ENCODE peak calls at places on chromosomes 3 and 15, in ten cellular contexts. T, B, X, G, K, J, D, A, Z and E are unnamed samples.

GRCh38 chr15:57340673-57341259 is 35.5 kb upstream of the CGNL1 start:
- DNase-seq in A (peak), D (peak), G (peak), B (peak), J (no peak), Z (peak), T (peak), X (no peak), K (peak), E (peak)

GRCh38 chr3:24135280-24135679 is 190.2 kb downstream of the NR1D2 start:
- DNase-seq in X (no peak), J (no peak), A (no peak), D (no peak), B (no peak), Z (no peak), G (no peak), K (no peak), T (no peak), E (no peak)

GRCh38 chr3:158735296-158736033 is 3.2 kb upstream of the RARRES1 start:
- DNase-seq in T (no peak), Z (no peak), K (no peak), B (no peak), J (no peak), A (no peak), G (no peak), X (no peak), D (no peak), E (no peak)

GRCh38 chr15:34341922-34342736 is 807 bp downstream of the NOP10 start:
- DNase-seq in D (no peak), A (no peak), T (no peak), J (no peak), Z (no peak), G (peak), X (no peak), B (no peak), K (no peak), E (no peak)

GRCh38 chr3:150547045-150547753 is 612 bp downstream of the EIF2A start:
- DNase-seq in X (no peak), T (no peak), B (peak), A (no peak), K (no peak), J (no peak), Z (peak), G (no peak), D (no peak), E (no peak)

GRCh38 chr3:183131735-183132134 is 30.8 kb downstream of the LAMP3 start:
- DNase-seq in G (no peak), T (no peak), A (no peak), J (no peak), X (no peak), D (no peak), Z (peak), B (peak), K (no peak), E (no peak)

GRCh38 chr15:74444106-74445062 is 10.6 kb upstream of the SEMA7A start:
- DNase-seq in A (no peak), B (no peak), Z (no peak), G (no peak), X (no peak), K (no peak), D (no peak), J (no peak), T (no peak), E (no peak)

GRCh38 chr15:64536244-64536836 is 76.0 kb downstream of the ZNF609 start:
- DNase-seq in G (no peak), B (peak), K (no peak), D (no peak), X (no peak), Z (peak), A (no peak), T (no peak), J (peak), E (no peak)

GRCh38 chr3:122858373-122858772 is 63.5 kb downstream of the SLC49A4 start:
- DNase-seq in D (no peak), T (no peak), K (no peak), J (no peak), B (peak), A (no peak), Z (peak), X (no peak), G (no peak), E (no peak)

GRCh38 chr3:195221015-195221853 is 49.7 kb downstream of the XXYLT1 start:
- DNase-seq in D (no peak), J (no peak), A (no peak), G (peak), K (no peak), Z (no peak), T (no peak), B (peak), X (no peak), E (no peak)

GRCh38 chr3:58034738-58035511 is 26.7 kb downstream of the FLNB start:
- DNase-seq in G (no peak), B (no peak), X (no peak), T (peak), D (no peak), A (peak), J (no peak), Z (no peak), K (peak), E (no peak)

GRCh38 chr3:35078780-35079179 is 560.5 kb upstream of the ARPP21 start:
- DNase-seq in D (no peak), K (no peak), B (no peak), J (no peak), X (no peak), Z (no peak), G (no peak), T (no peak), A (no peak), E (no peak)

GRCh38 chr3:25454411-25454927 is 26.4 kb downstream of the RARB start:
- DNase-seq in J (no peak), B (no peak), Z (no peak), G (no peak), A (no peak), D (no peak), T (no peak), X (no peak), K (no peak), E (no peak)

GRCh38 chr15:73296621-73297353 is 72.0 kb downstream of the HCN4 start:
- DNase-seq in A (no peak), G (no peak), D (no peak), T (no peak), K (no peak), J (no peak), X (no peak), Z (no peak), B (no peak), E (no peak)

GRCh38 chr3:88150371-88150770 is 612 bp downstream of the C3orf38 start:
- DNase-seq in X (no peak), D (no peak), A (no peak), J (no peak), K (peak), B (no peak), Z (peak), G (no peak), T (peak), E (no peak)

GRCh38 chr15:67504061-67504460 is 16.9 kb upstream of the C15orf61 start:
- DNase-seq in D (no peak), X (no peak), G (no peak), Z (no peak), J (no peak), B (peak), K (no peak), A (no peak), T (no peak), E (no peak)

GRCh38 chr3:173920386-173920785 is 522.8 kb downstream of the NLGN1 start:
- DNase-seq in T (no peak), X (no peak), Z (peak), J (no peak), G (no peak), K (no peak), B (peak), D (no peak), A (no peak), E (no peak)

GRCh38 chr3:185406127-185406620 is 43.2 kb downstream of the MAP3K13 start:
- DNase-seq in T (no peak), B (no peak), Z (no peak), K (no peak), X (no peak), G (no peak), D (no peak), A (no peak), J (no peak), E (no peak)

GRCh38 chr15:101272584-101272983 is 4.7 kb downstream of the SELENOS start:
- DNase-seq in G (peak), A (no peak), Z (no peak), X (no peak), K (no peak), T (no peak), J (no peak), B (no peak), D (no peak), E (no peak)

GRCh38 chr3:175192536-175192935 is 333.4 kb downstream of the NAALADL2 start:
- DNase-seq in X (no peak), G (no peak), T (no peak), K (no peak), J (no peak), D (no peak), A (no peak), Z (peak), B (peak), E (no peak)

GRCh38 chr3:150627557-150627956 is 24.4 kb downstream of the SELENOT start:
- DNase-seq in B (peak), A (no peak), D (no peak), J (peak), G (no peak), K (no peak), T (no peak), Z (no peak), X (no peak), E (no peak)

GRCh38 chr15:81235276-81235675 is 38.6 kb downstream of the IL16 start:
- DNase-seq in Z (no peak), J (no peak), T (no peak), B (peak), G (no peak), A (no peak), D (no peak), K (no peak), X (no peak), E (no peak)

GRCh38 chr3:191051037-191051436 is 148.0 kb upstream of the OSTN start:
- DNase-seq in D (no peak), J (no peak), B (peak), Z (peak), G (no peak), K (no peak), X (no peak), T (no peak), A (no peak), E (no peak)

GRCh38 chr15:79431636-79432344 is at the start of gene MINAR1:
- DNase-seq in X (no peak), D (peak), T (no peak), J (no peak), A (no peak), G (no peak), Z (peak), B (peak), K (no peak), E (no peak)

GRCh38 chr15:74383695-74384565 is 16.5 kb upstream of the CYP11A1 start:
- DNase-seq in G (no peak), T (peak), X (no peak), D (no peak), K (peak), B (peak), A (peak), J (no peak), Z (peak), E (no peak)

GRCh38 chr3:122929576-122930365 is 97.8 kb downstream of the SEMA5B start:
- DNase-seq in A (no peak), J (no peak), D (no peak), B (no peak), T (no peak), G (no peak), X (no peak), K (no peak), Z (no peak), E (no peak)

GRCh38 chr3:141972394-141972793 is 96.0 kb downstream of the ATP1B3 start:
- DNase-seq in J (no peak), D (no peak), Z (no peak), B (no peak), G (no peak), A (no peak), T (no peak), X (no peak), K (no peak), E (no peak)

GRCh38 chr15:31296304-31297220 is 30.1 kb upstream of the KLF13 start:
- DNase-seq in X (no peak), Z (no peak), A (no peak), J (no peak), B (no peak), T (no peak), G (peak), K (no peak), D (peak), E (peak)

GRCh38 chr3:136547293-136547692 is 204.9 kb downstream of the STAG1 start:
- DNase-seq in G (no peak), K (no peak), Z (peak), J (no peak), X (no peak), T (no peak), B (peak), D (no peak), A (no peak), E (no peak)

GRCh38 chr3:16936656-16937055 is 51.9 kb downstream of the PLCL2 start:
- DNase-seq in J (no peak), T (no peak), G (no peak), A (no peak), X (no peak), D (no peak), Z (no peak), B (no peak), K (no peak), E (no peak)

GRCh38 chr3:159732172-159733111 is 256.2 kb upstream of the IL12A start:
- DNase-seq in A (no peak), J (peak), B (peak), G (no peak), K (no peak), Z (peak), D (no peak), T (no peak), X (no peak), E (no peak)

GRCh38 chr3:120435621-120436020 is 15.2 kb downstream of the FSTL1 start:
- DNase-seq in B (peak), J (no peak), A (no peak), Z (peak), D (no peak), G (peak), X (no peak), T (no peak), K (no peak), E (no peak)

GRCh38 chr15:58521293-58521991 is 89.7 kb downstream of the LIPC start:
- DNase-seq in X (peak), Z (peak), K (peak), J (peak), T (no peak), A (no peak), G (peak), B (peak), D (no peak), E (no peak)

GRCh38 chr3:57409471-57409870 is 117.0 kb upstream of the ASB14 start:
- DNase-seq in A (no peak), J (no peak), G (no peak), K (no peak), B (no peak), D (no peak), T (no peak), Z (no peak), X (no peak), E (no peak)

GRCh38 chr15:26890988-26891387 is 24.1 kb downstream of the GABRA5 start:
- DNase-seq in B (no peak), J (no peak), A (no peak), D (no peak), T (no peak), X (no peak), Z (no peak), K (no peak), G (peak), E (no peak)

GRCh38 chr3:178325330-178325729 is 210.9 kb upstream of the KCNMB2 start:
- DNase-seq in D (no peak), G (no peak), A (no peak), Z (peak), J (peak), K (no peak), X (no peak), B (peak), T (no peak), E (no peak)

GRCh38 chr15:51356983-51357382 is 15.5 kb downstream of the GLDN start:
- DNase-seq in D (no peak), T (no peak), A (no peak), J (no peak), K (no peak), B (no peak), G (no peak), X (no peak), Z (no peak), E (no peak)

GRCh38 chr3:115595611-115596010 is 27.7 kb upstream of the GAP43 start:
- DNase-seq in Z (no peak), D (no peak), X (no peak), G (no peak), T (no peak), A (no peak), K (no peak), B (peak), J (no peak), E (no peak)

GRCh38 chr3:169812124-169812843 is 386 bp upstream of the LRRIQ4 start:
- DNase-seq in B (peak), G (peak), A (peak), T (no peak), K (no peak), X (peak), Z (peak), J (peak), D (peak), E (peak)

DNA sequence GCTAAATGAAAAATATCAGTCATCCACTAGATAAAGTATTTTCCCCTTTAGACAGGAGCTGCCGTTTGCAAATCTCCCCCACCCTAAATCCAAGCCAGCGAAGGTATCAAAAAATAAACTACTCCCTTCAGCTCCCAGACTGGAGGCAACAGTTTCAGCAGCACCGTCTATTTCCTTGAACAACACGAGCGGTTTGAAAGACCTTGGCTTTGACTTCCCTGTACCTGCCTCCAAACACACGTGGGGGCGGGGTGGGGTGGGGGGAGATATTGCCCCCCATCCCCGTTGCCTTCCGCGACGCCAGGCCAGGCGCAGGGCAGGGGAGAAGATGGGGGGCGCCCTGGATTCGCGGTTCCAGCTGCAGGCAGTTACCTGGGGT is 804 bp upstream of the CACNA1D start:
- DNase-seq in G (no peak), T (no peak), X (no peak), B (no peak), Z (no peak), K (no peak), J (no peak), D (no peak), A (no peak), E (no peak)
- H3K4me3 ChIP-seq in G (no peak), T (no peak), X (peak), B (no peak), Z (no peak), K (no peak), J (no peak), D (peak), A (no peak), E (peak)

GRCh38 chr15:90838544-90838943 is 29.8 kb upstream of the FURIN start:
- DNase-seq in J (no peak), K (no peak), G (no peak), D (no peak), T (no peak), Z (no peak), B (no peak), A (peak), X (no peak), E (no peak)
- H3K4me3 ChIP-seq in J (no peak), K (no peak), G (no peak), D (no peak), T (no peak), Z (no peak), B (no peak), A (peak), X (no peak), E (no peak)

GRCh38 chr3:29334652-29335189 is 53.9 kb downstream of the RBMS3 start:
- DNase-seq in T (no peak), A (no peak), G (no peak), J (no peak), D (no peak), X (no peak), K (no peak), Z (no peak), B (no peak), E (no peak)
- H3K4me3 ChIP-seq in T (no peak), A (no peak), G (no peak), J (no peak), D (peak), X (peak), K (no peak), Z (no peak), B (no peak), E (no peak)

GRCh38 chr3:170976190-170976519 is 50.4 kb downstream of the SLC2A2 start:
- DNase-seq in A (no peak), K (no peak), T (no peak), B (no peak), D (no peak), G (no peak), X (no peak), J (no peak), Z (peak), E (no peak)

GRCh38 chr3:170975283-170976189 is 51.0 kb downstream of the SLC2A2 start:
- DNase-seq in K (no peak), D (no peak), X (no peak), G (no peak), T (no peak), Z (no peak), J (no peak), A (no peak), B (no peak), E (no peak)

GRCh38 chr3:170977911-170978310 is 48.6 kb downstream of the SLC2A2 start:
- DNase-seq in G (no peak), X (no peak), A (no peak), D (no peak), Z (peak), B (peak), K (no peak), J (no peak), T (no peak), E (no peak)

GRCh38 chr3:170980399-170980798 is 46.1 kb downstream of the SLC2A2 start:
- DNase-seq in B (no peak), Z (no peak), D (no peak), T (no peak), X (no peak), J (no peak), A (no peak), K (no peak), G (no peak), E (no peak)

DNA sequence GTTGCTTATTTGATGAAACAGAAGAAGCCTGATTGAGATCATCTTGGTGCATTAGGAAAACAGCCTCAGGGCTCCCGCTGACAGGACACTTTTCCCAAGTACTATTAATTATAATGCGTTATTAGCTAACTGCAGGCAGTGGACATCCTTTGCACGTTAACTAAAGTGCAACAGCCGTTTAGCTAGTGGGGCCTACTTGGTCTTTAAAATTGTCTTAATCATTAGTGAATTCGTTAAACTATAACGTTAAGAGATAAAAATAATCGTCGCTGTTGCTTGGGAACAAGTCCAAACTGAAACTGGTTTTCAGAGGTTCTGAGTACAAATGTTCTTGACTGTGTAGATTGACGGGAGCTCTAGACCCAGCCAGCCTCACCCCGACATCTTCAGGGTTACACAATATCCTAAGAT is 48.2 kb downstream of the SLC2A2 start:
- DNase-seq in B (no peak), T (no peak), J (no peak), X (no peak), K (no peak), G (no peak), Z (no peak), D (no peak), A (no peak), E (no peak)
- H3K4me3 ChIP-seq in B (no peak), T (no peak), J (no peak), X (no peak), K (no peak), G (no peak), Z (no peak), D (peak), A (no peak), E (no peak)

DNA sequence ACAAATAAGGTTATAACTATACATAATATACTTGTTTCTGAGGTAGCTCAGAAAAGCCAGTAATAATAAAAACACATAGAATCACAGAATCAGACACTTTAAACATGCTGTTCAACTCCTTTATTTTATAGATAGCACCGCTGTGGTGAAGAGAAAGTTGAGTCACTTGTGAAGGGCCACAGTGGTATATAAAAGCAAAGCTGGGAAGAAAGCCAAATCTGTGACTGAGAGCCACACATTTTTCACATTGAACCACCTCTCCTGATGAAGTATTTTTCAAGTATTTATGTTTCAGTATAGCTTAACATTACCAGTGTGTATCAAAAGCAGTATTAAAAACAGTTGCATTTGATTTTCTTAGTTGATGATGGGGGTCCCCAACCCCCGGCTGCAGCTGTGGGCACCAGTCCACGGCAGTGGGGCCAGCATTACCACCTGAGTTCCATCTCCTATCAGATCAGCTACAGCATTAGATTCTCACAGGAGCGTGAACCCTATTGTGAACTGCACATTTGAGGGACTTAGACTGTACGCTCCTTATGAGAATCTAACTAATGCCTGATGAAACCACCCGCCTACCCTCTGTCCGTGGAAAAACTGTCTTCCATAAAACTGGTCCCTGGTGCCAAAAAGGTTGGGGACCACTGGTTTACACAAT is 46.2 kb downstream of the TBL1XR1 start:
- DNase-seq in J (peak), X (no peak), Z (peak), T (no peak), A (peak), B (peak), G (no peak), K (peak), D (no peak), E (no peak)
- H3K4me3 ChIP-seq in J (no peak), X (no peak), Z (no peak), T (no peak), A (no peak), B (no peak), G (no peak), K (no peak), D (no peak), E (no peak)

GRCh38 chr15:85582076-85582718 is 201.8 kb downstream of the AKAP13 start:
- DNase-seq in Z (peak), B (peak), A (peak), J (no peak), G (no peak), T (no peak), D (no peak), K (no peak), X (no peak), E (peak)
- H3K4me3 ChIP-seq in Z (no peak), B (no peak), A (peak), J (no peak), G (no peak), T (peak), D (peak), K (no peak), X (peak), E (peak)